ENCODE peak calls at places on chromosome 17, in seven cellular contexts. One of them, this sample, is unnamed.

GRCh38 chr17:6061290-6061689 is 8.9 kb upstream of the WSCD1 start:
- DNase-seq in body of pancreas: no peak
- DNase-seq in cardiac fibroblast: peak
- DNase-seq in AG04450: no peak
- DNase-seq in A549: peak
- DNase-seq in astrocyte: peak
- DNase-seq in OCI-LY7: no peak
- DNase-seq in this sample: peak

GRCh38 chr17:48644910-48645557 is 18.9 kb upstream of the HOXB9 start:
- DNase-seq in AG04450: no peak
- DNase-seq in OCI-LY7: no peak
- DNase-seq in cardiac fibroblast: no peak
- DNase-seq in astrocyte: no peak
- DNase-seq in body of pancreas: no peak
- DNase-seq in A549: no peak
- DNase-seq in this sample: no peak

GRCh38 chr17:19645608-19646250 is 2.8 kb upstream of the ALDH3A2 start:
- DNase-seq in astrocyte: peak
- DNase-seq in cardiac fibroblast: no peak
- DNase-seq in OCI-LY7: peak
- DNase-seq in AG04450: no peak
- DNase-seq in body of pancreas: no peak
- DNase-seq in A549: peak
- DNase-seq in this sample: no peak

GRCh38 chr17:81244358-81245023 is 5.4 kb downstream of the NDUFAF8 start:
- DNase-seq in cardiac fibroblast: no peak
- DNase-seq in OCI-LY7: peak
- DNase-seq in A549: no peak
- DNase-seq in astrocyte: no peak
- DNase-seq in AG04450: no peak
- DNase-seq in body of pancreas: no peak
- DNase-seq in this sample: no peak

GRCh38 chr17:2591040-2591640 is 2.3 kb upstream of the PAFAH1B1 start:
- DNase-seq in cardiac fibroblast: no peak
- DNase-seq in body of pancreas: no peak
- DNase-seq in OCI-LY7: no peak
- DNase-seq in AG04450: no peak
- DNase-seq in A549: no peak
- DNase-seq in astrocyte: no peak
- DNase-seq in this sample: no peak

GRCh38 chr17:68431661-68432071 is 25.6 kb downstream of the WIPI1 start:
- DNase-seq in cardiac fibroblast: peak
- DNase-seq in body of pancreas: no peak
- DNase-seq in OCI-LY7: peak
- DNase-seq in AG04450: no peak
- DNase-seq in A549: peak
- DNase-seq in astrocyte: no peak
- DNase-seq in this sample: peak

GRCh38 chr17:48603959-48604769 is 622 bp downstream of the HOXB6 start:
- DNase-seq in cardiac fibroblast: no peak
- DNase-seq in A549: peak
- DNase-seq in OCI-LY7: no peak
- DNase-seq in AG04450: no peak
- DNase-seq in astrocyte: no peak
- DNase-seq in body of pancreas: no peak
- DNase-seq in this sample: no peak

GRCh38 chr17:83176956-83177583 is 97.7 kb downstream of the METRNL start:
- DNase-seq in astrocyte: no peak
- DNase-seq in AG04450: no peak
- DNase-seq in body of pancreas: no peak
- DNase-seq in OCI-LY7: no peak
- DNase-seq in A549: no peak
- DNase-seq in cardiac fibroblast: no peak
- DNase-seq in this sample: no peak

GRCh38 chr17:12987120-12987519 is 30.7 kb downstream of the ELAC2 start:
- DNase-seq in cardiac fibroblast: no peak
- DNase-seq in body of pancreas: no peak
- DNase-seq in A549: no peak
- DNase-seq in AG04450: no peak
- DNase-seq in astrocyte: no peak
- DNase-seq in OCI-LY7: no peak
- DNase-seq in this sample: no peak

GRCh38 chr17:6940186-6940649 is 55.6 kb upstream of the ALOX12 start:
- DNase-seq in body of pancreas: no peak
- DNase-seq in A549: no peak
- DNase-seq in AG04450: no peak
- DNase-seq in cardiac fibroblast: no peak
- DNase-seq in OCI-LY7: no peak
- DNase-seq in astrocyte: no peak
- DNase-seq in this sample: no peak

GRCh38 chr17:37820313-37821024 is 75.6 kb upstream of the HNF1B start:
- DNase-seq in AG04450: no peak
- DNase-seq in body of pancreas: no peak
- DNase-seq in astrocyte: no peak
- DNase-seq in A549: no peak
- DNase-seq in OCI-LY7: peak
- DNase-seq in cardiac fibroblast: no peak
- DNase-seq in this sample: no peak

GRCh38 chr17:7588553-7589203 is 1.2 kb downstream of the SOX15 start:
- DNase-seq in body of pancreas: no peak
- DNase-seq in astrocyte: no peak
- DNase-seq in cardiac fibroblast: no peak
- DNase-seq in A549: no peak
- DNase-seq in AG04450: no peak
- DNase-seq in OCI-LY7: no peak
- DNase-seq in this sample: peak

GRCh38 chr17:40491486-40491885 is 9.9 kb downstream of the TNS4 start:
- DNase-seq in OCI-LY7: no peak
- DNase-seq in A549: no peak
- DNase-seq in astrocyte: no peak
- DNase-seq in AG04450: no peak
- DNase-seq in body of pancreas: no peak
- DNase-seq in cardiac fibroblast: no peak
- DNase-seq in this sample: peak

GRCh38 chr17:38341035-38341721 is 2.6 kb downstream of the GPR179 start:
- DNase-seq in OCI-LY7: no peak
- DNase-seq in cardiac fibroblast: peak
- DNase-seq in body of pancreas: peak
- DNase-seq in astrocyte: no peak
- DNase-seq in A549: no peak
- DNase-seq in AG04450: no peak
- DNase-seq in this sample: peak

GRCh38 chr17:7851438-7852261 is 3.2 kb upstream of the TMEM88 start:
- DNase-seq in A549: peak
- DNase-seq in AG04450: no peak
- DNase-seq in OCI-LY7: peak
- DNase-seq in astrocyte: peak
- DNase-seq in body of pancreas: peak
- DNase-seq in cardiac fibroblast: peak
- DNase-seq in this sample: peak

GRCh38 chr17:40820228-40820838 is 2.1 kb downstream of the KRT10 start:
- DNase-seq in cardiac fibroblast: no peak
- DNase-seq in OCI-LY7: no peak
- DNase-seq in astrocyte: no peak
- DNase-seq in body of pancreas: no peak
- DNase-seq in A549: no peak
- DNase-seq in AG04450: no peak
- DNase-seq in this sample: no peak

GRCh38 chr17:64460955-64461354 is 12.0 kb downstream of the MILR1 start:
- DNase-seq in body of pancreas: peak
- DNase-seq in cardiac fibroblast: peak
- DNase-seq in OCI-LY7: no peak
- DNase-seq in A549: no peak
- DNase-seq in astrocyte: no peak
- DNase-seq in AG04450: no peak
- DNase-seq in this sample: no peak

GRCh38 chr17:9912146-9913099 is 7.4 kb upstream of the RCVRN start:
- DNase-seq in AG04450: no peak
- DNase-seq in body of pancreas: no peak
- DNase-seq in cardiac fibroblast: no peak
- DNase-seq in A549: no peak
- DNase-seq in OCI-LY7: no peak
- DNase-seq in astrocyte: no peak
- DNase-seq in this sample: no peak

GRCh38 chr17:47253541-47254402 is at the start of gene ITGB3:
- DNase-seq in cardiac fibroblast: peak
- DNase-seq in OCI-LY7: peak
- DNase-seq in astrocyte: peak
- DNase-seq in AG04450: no peak
- DNase-seq in body of pancreas: peak
- DNase-seq in A549: peak
- DNase-seq in this sample: peak
- TF ChIP-seq CTCF in cardiac fibroblast: peak
- TF ChIP-seq CTCF in OCI-LY7: peak
- TF ChIP-seq CTCF in astrocyte: no peak
- TF ChIP-seq CTCF in AG04450: peak
- TF ChIP-seq CTCF in body of pancreas: peak
- TF ChIP-seq CTCF in A549: peak
- TF ChIP-seq CTCF in this sample: peak

DNA sequence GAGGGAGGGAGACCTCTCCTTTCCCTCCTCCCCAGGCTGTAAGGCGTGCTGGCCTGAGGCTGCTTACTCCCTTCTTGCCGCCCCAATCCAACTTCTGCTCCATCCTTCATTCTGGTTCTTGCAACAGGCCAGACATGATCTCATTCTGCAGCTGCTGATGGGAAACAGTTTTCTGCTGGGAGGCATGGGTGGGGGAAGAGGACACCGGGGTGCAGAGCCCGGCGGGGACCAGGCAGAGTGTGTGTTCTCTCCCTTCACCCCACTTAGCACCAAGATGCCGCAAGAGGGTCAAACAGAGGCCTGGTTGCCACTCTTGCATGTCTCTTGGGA is 1.4 kb downstream of the SARM1 start:
- DNase-seq in cardiac fibroblast: no peak
- DNase-seq in A549: no peak
- DNase-seq in body of pancreas: no peak
- DNase-seq in OCI-LY7: no peak
- DNase-seq in AG04450: no peak
- DNase-seq in astrocyte: no peak
- DNase-seq in this sample: no peak
- H3K4me3 ChIP-seq in cardiac fibroblast: peak
- H3K4me3 ChIP-seq in A549: no peak
- H3K4me3 ChIP-seq in body of pancreas: no peak
- H3K4me3 ChIP-seq in OCI-LY7: peak
- H3K4me3 ChIP-seq in AG04450: peak
- H3K4me3 ChIP-seq in astrocyte: peak
- H3K4me3 ChIP-seq in this sample: no peak

GRCh38 chr17:22469101-22469880 is 777.0 kb downstream of the KCNJ18 start:
- DNase-seq in A549: no peak
- DNase-seq in astrocyte: no peak
- DNase-seq in body of pancreas: no peak
- DNase-seq in OCI-LY7: no peak
- DNase-seq in cardiac fibroblast: no peak
- DNase-seq in AG04450: no peak
- DNase-seq in this sample: no peak

GRCh38 chr17:22464041-22464440 is 771.7 kb downstream of the KCNJ18 start:
- DNase-seq in OCI-LY7: no peak
- DNase-seq in cardiac fibroblast: no peak
- DNase-seq in AG04450: no peak
- DNase-seq in astrocyte: no peak
- DNase-seq in body of pancreas: no peak
- DNase-seq in A549: no peak
- DNase-seq in this sample: no peak

GRCh38 chr17:22469941-22470340 is 777.6 kb downstream of the KCNJ18 start:
- DNase-seq in A549: no peak
- DNase-seq in OCI-LY7: no peak
- DNase-seq in astrocyte: no peak
- DNase-seq in cardiac fibroblast: no peak
- DNase-seq in AG04450: no peak
- DNase-seq in body of pancreas: no peak
- DNase-seq in this sample: no peak

GRCh38 chr17:22470411-22471175 is 778.3 kb downstream of the KCNJ18 start:
- DNase-seq in A549: no peak
- DNase-seq in astrocyte: no peak
- DNase-seq in OCI-LY7: no peak
- DNase-seq in cardiac fibroblast: no peak
- DNase-seq in body of pancreas: no peak
- DNase-seq in AG04450: no peak
- DNase-seq in this sample: no peak

DNA sequence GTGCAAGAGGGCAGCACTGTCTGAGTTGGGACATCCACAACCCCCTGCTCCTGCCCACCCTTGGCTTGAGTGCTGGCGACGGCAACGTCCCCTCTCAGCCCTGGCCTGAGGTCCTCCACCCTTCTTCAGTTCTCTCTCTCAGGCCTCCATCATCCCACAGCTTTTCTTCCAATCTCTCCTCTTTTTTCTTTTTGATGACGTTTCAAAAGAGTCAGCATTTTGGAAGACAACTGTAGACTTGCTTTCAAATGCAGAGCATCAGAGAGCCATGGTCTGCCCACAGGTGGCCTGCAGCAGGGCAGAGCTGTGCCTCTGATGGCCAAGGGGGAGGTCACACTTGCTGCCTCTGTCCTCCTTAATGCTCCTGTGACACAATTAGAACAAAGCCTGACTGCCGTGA is 775.4 kb downstream of the KCNJ18 start:
- DNase-seq in astrocyte: no peak
- DNase-seq in OCI-LY7: no peak
- DNase-seq in AG04450: no peak
- DNase-seq in A549: no peak
- DNase-seq in body of pancreas: no peak
- DNase-seq in cardiac fibroblast: no peak
- DNase-seq in this sample: no peak
- TF ChIP-seq CTCF in astrocyte: no peak
- TF ChIP-seq CTCF in OCI-LY7: no peak
- TF ChIP-seq CTCF in AG04450: no peak
- TF ChIP-seq CTCF in A549: no peak
- TF ChIP-seq CTCF in body of pancreas: no peak
- TF ChIP-seq CTCF in cardiac fibroblast: no peak
- TF ChIP-seq CTCF in this sample: no peak

GRCh38 chr17:15663176-15663575 is 20.9 kb downstream of the TRIM16 start:
- DNase-seq in body of pancreas: no peak
- DNase-seq in cardiac fibroblast: no peak
- DNase-seq in A549: no peak
- DNase-seq in OCI-LY7: no peak
- DNase-seq in AG04450: no peak
- DNase-seq in astrocyte: no peak
- DNase-seq in this sample: no peak
- H3K4me3 ChIP-seq in body of pancreas: no peak
- H3K4me3 ChIP-seq in cardiac fibroblast: no peak
- H3K4me3 ChIP-seq in A549: no peak
- H3K4me3 ChIP-seq in OCI-LY7: no peak
- H3K4me3 ChIP-seq in AG04450: no peak
- H3K4me3 ChIP-seq in astrocyte: no peak
- H3K4me3 ChIP-seq in this sample: no peak

This sample was measured in bronchial epithelial cell.